ENCODE peak calls at places on chromosomes 11 and 22, in five cellular contexts. H is heart right ventricle, S is AG04450, I is left ventricle myocardium inferior, X is esophagus squamous epithelium. R is an unnamed sample.

GRCh38 chr11:74818283-74818946 is 69.8 kb downstream of the RNF169 start:
- DNase-seq in H (no peak), S (no peak), I (no peak), X (no peak), R (no peak)

GRCh38 chr22:50177537-50178470 is 7.3 kb downstream of the PANX2 start:
- DNase-seq in H (no peak), S (no peak), I (no peak), X (no peak), R (no peak)

GRCh38 chr11:11016123-11016522 is 158.3 kb upstream of the ZBED5 start:
- DNase-seq in H (no peak), S (no peak), I (no peak), X (no peak), R (no peak)

GRCh38 chr22:41352058-41352457 is 29.7 kb upstream of the TEF start:
- DNase-seq in H (no peak), S (no peak), I (no peak), X (no peak), R (no peak)

GRCh38 chr11:2094354-2095197 is 44.6 kb downstream of the IGF2 start:
- DNase-seq in H (no peak), S (no peak), I (no peak), X (no peak), R (no peak)

GRCh38 chr11:19953909-19954308 is 206.4 kb downstream of the DBX1 start:
- DNase-seq in H (peak), S (peak), I (no peak), X (no peak), R (no peak)

GRCh38 chr11:37394236-37394870 is 796.3 kb upstream of the RAG2 start:
- DNase-seq in H (no peak), S (no peak), I (no peak), X (no peak), R (no peak)

GRCh38 chr11:103536335-103536722 is 427.1 kb downstream of the DYNC2H1 start:
- DNase-seq in H (no peak), S (no peak), I (no peak), X (no peak), R (no peak)

GRCh38 chr11:117830072-117830471 is 5.5 kb upstream of the FXYD2 start:
- DNase-seq in H (peak), S (no peak), I (no peak), X (no peak), R (no peak)

GRCh38 chr11:108664241-108664640 is 628 bp upstream of the DDX10 start:
- DNase-seq in H (no peak), S (no peak), I (no peak), X (no peak), R (no peak)

GRCh38 chr11:118078972-118079411 is 2.1 kb downstream of the TMPRSS4 start:
- DNase-seq in H (no peak), S (no peak), I (no peak), X (no peak), R (no peak)

GRCh38 chr22:46057762-46058420 is 80.9 kb upstream of the WNT7B start:
- DNase-seq in H (peak), S (no peak), I (peak), X (no peak), R (peak)

GRCh38 chr11:76637491-76638266 is 32.9 kb downstream of the LRRC32 start:
- DNase-seq in H (peak), S (no peak), I (peak), X (no peak), R (no peak)

GRCh38 chr22:43434601-43435311 is 22.9 kb downstream of the MPPED1 start:
- DNase-seq in H (no peak), S (no peak), I (no peak), X (no peak), R (peak)

GRCh38 chr22:43433904-43434600 is 22.2 kb downstream of the MPPED1 start:
- DNase-seq in H (no peak), S (no peak), I (no peak), X (no peak), R (peak)

GRCh38 chr22:43437871-43438475 is 26.2 kb downstream of the MPPED1 start:
- DNase-seq in H (no peak), S (no peak), I (no peak), X (no peak), R (no peak)

GRCh38 chr22:43436536-43437267 is 24.9 kb downstream of the MPPED1 start:
- DNase-seq in H (no peak), S (no peak), I (no peak), X (no peak), R (no peak)

DNA sequence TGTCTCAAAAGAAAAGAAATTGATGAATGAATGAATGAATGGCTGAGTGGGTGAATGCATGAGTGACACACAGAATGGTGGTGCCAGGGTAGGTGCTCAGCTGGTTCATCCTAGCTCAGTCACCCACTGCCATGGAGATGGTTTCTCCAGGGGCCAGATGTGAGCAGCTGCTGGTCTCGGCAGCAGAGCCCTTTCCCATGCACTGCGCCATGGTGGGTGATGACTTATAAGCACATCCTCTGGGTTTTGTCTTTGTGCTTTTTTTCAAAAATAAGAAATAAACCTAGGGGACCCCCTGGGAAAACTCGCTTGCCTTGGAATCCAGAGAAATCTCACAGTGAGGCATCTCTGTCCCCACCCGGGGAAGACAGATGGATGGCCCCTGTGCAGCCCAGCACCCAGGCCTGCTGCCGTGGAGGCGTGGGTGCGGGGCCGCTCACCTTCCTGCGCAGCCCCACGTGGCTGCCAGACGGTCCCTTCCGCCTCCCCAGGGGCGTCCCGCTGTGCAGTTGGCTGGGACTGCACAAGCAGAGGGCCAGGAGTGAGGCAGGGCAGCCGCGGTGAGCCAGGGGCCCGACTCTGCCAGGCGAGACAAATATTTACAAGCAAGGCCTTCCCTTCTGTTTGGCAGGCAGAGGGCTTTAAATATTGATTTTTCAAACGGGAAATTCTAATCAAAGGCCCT is 24.2 kb downstream of the MPPED1 start:
- DNase-seq in H (no peak), S (no peak), I (no peak), X (no peak), R (peak)
- H3K4me3 ChIP-seq in H (no peak), S (no peak), I (no peak), X (no peak), R (no peak)

GRCh38 chr11:69984457-69985261 is 93.5 kb upstream of the ANO1 start:
- DNase-seq in H (no peak), S (no peak), I (no peak), X (no peak), R (no peak)
- H3K27ac ChIP-seq in H (peak), S (no peak), I (peak), X (no peak), R (no peak)

DNA sequence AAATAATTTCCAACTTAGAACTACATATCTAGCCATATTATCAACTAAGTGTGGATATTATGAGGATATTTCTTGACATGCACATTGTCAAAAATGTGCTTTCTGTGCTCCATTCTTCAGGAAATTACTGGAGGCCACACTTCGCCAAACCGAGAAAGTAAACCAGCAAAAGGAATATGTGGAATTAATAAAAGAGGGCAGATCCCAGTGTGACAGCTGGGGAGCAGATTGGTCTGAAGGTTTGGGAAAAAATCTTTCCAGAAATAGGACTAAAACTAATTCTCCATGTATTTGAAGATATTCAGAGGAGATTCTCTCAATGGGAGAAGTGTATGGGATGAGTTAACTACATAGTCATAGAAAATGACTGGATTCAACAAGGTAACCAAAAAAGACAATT is 546.9 kb upstream of the API5 start:
- DNase-seq in H (no peak), S (no peak), I (no peak), X (no peak), R (no peak)
- TF ChIP-seq CTCF in H (no peak), S (no peak), I (no peak), X (no peak), R (no peak)

GRCh38 chr11:829946-830294 is 2.2 kb downstream of the CRACR2B start:
- DNase-seq in H (no peak), S (no peak), I (no peak), X (no peak), R (no peak)

GRCh38 chr11:830295-831131 is 2.2 kb upstream of the CD151 start:
- DNase-seq in H (peak), S (no peak), I (peak), X (no peak), R (no peak)

GRCh38 chr11:832529-833113 is at the start of gene CD151:
- DNase-seq in H (no peak), S (no peak), I (peak), X (no peak), R (no peak)

GRCh38 chr11:831951-832528 is 712 bp upstream of the CD151 start:
- DNase-seq in H (no peak), S (no peak), I (no peak), X (no peak), R (no peak)

DNA sequence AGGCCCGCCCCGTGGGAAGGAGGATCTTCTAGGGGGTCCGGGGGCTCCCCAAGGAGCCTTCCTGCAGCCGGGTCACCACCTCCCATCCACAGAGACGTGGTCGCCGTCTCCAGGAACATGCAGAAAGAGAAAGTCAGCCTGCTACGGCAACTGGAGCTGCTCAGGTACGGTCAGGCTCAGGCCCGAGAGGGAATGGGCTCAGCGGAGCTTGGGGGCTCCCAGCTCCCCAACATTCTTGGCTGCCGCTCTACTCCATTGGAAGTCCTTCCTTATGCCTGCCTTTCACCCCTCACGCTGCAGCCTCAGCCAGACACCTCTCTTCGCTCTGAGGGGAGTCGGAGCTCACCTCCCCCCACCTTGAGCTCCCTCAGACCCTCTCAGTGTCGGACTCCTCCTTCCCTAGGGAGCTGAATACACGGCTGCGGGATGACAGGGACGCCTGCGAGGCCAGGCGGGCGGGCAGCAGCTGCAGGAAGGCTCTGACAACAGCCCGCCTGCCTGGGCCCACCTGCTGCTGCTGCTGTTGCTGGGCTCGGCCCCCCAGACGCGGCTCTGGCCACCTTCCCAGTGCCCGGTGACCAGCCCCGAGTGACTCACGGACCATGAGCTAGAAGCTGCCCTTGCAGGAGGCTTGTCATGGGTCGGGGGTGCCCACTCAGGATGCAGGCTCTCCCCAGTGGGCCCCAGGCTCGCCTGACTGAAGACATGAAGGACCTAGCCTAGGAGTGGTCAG is 1.5 kb upstream of the CD151 start:
- DNase-seq in H (no peak), S (no peak), I (no peak), X (no peak), R (no peak)
- H3K4me3 ChIP-seq in H (no peak), S (peak), I (peak), X (no peak), R (no peak)

GRCh38 chr11:71931245-71931602 is 2.4 kb downstream of the RNF121 start:
- DNase-seq in H (no peak), S (no peak), I (no peak), X (no peak), R (no peak)
- H3K27ac ChIP-seq in H (no peak), S (no peak), I (no peak), X (no peak), R (no peak)

GRCh38 chr11:62390237-62390636 is 28.6 kb upstream of the SCGB1A1 start:
- DNase-seq in H (no peak), S (no peak), I (no peak), X (no peak), R (no peak)

GRCh38 chr11:62392506-62392905 is 26.3 kb upstream of the SCGB1A1 start:
- DNase-seq in H (no peak), S (no peak), I (no peak), X (no peak), R (no peak)

GRCh38 chr11:62390727-62391126 is 28.1 kb upstream of the SCGB1A1 start:
- DNase-seq in H (no peak), S (no peak), I (no peak), X (no peak), R (no peak)

GRCh38 chr11:62392944-62393628 is 25.7 kb upstream of the SCGB1A1 start:
- DNase-seq in H (no peak), S (no peak), I (no peak), X (no peak), R (no peak)

DNA sequence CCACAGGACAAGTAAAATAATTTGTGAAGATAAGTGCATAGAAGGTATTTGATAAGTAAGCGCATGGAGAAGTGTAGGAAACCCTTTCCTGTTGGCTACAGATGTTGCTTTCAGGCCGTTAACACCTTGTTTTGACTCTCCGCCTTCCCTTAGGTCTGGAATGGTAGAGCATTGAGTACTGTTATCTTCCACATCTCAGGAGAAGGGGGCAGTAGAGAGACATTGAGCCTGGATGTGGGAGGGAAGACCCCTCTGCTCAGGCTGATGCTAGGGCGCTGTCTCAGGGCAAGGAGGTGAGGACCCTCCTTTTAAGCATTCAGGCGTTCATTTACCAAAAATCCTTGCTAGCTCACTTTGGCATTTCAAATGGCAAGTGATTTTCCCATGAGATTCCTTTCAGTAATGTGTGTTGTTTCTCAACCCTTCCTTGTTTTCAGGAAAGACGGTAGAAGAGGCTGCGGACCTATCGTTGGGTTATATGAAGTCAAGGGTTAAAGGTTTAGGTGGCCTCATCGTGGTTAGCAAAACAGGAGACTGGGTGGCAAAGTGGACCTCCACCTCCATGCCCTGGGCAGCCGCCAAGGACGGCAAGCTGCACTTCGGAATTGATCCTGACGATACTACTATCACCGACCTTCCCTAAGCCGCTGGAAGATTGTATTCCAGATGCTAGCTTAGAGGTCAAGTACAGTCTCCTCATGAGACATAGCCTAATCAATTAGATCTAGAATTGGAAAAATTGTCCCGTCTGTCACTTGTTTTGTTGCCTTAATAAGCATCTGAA is 27.0 kb upstream of the SCGB1A1 start:
- DNase-seq in H (no peak), S (no peak), I (no peak), X (no peak), R (no peak)
- TF ChIP-seq CTCF in H (no peak), S (peak), I (no peak), X (no peak), R (no peak)